ENCODE peak calls at places on chromosomes 12 and 14, in six cellular contexts. W is HCT116, G is GM12878, O is HepG2, F is H1, H is SK-N-SH. L is an unnamed sample. For H3K4me1, the result is how much of the 10 kb centered on the place peaks cover.

GRCh38 chr12:34097213-34097612 is 74.9 kb downstream of the ALG10 start:
- DNase-seq in H (no peak), G (no peak), F (no peak), W (no peak), O (no peak), L (no peak)

GRCh38 chr12:92030618-92031017 is 115.0 kb downstream of the BTG1 start:
- DNase-seq in G (peak), W (no peak), O (no peak), H (no peak), F (no peak), L (no peak)

GRCh38 chr12:10968765-10969456 is 17.8 kb downstream of the TAS2R50 start:
- DNase-seq in F (no peak), W (no peak), H (no peak), O (no peak), G (no peak), L (no peak)

GRCh38 chr14:94761348-94761998 is 8.4 kb downstream of the GSC start:
- DNase-seq in H (no peak), O (no peak), W (no peak), F (no peak), G (no peak), L (no peak)

GRCh38 chr12:57430117-57430930 is 519 bp downstream of the R3HDM2 start:
- DNase-seq in F (no peak), O (no peak), W (no peak), H (no peak), G (no peak), L (no peak)

GRCh38 chr14:49860988-49861387 is 8.4 kb upstream of the NEMF start:
- DNase-seq in W (no peak), G (no peak), O (no peak), F (no peak), H (no peak), L (no peak)

GRCh38 chr12:107600596-107601144 is 84.9 kb upstream of the PWP1 start:
- DNase-seq in W (no peak), F (no peak), G (no peak), O (no peak), H (no peak), L (no peak)

GRCh38 chr12:109053382-109054123 is 1.2 kb downstream of the USP30 start:
- DNase-seq in F (no peak), H (no peak), G (peak), W (no peak), O (peak), L (no peak)

GRCh38 chr14:54148251-54148650 is 191.6 kb upstream of the BMP4 start:
- DNase-seq in H (no peak), F (no peak), G (no peak), W (no peak), O (no peak), L (no peak)

GRCh38 chr12:46904406-46905240 is 78.8 kb upstream of the SLC38A4 start:
- DNase-seq in O (no peak), F (no peak), H (no peak), G (no peak), W (no peak), L (no peak)

GRCh38 chr14:104865631-104866441 is 768 bp downstream of the CEP170B start:
- DNase-seq in F (no peak), O (no peak), G (no peak), W (peak), H (peak), L (no peak)

GRCh38 chr14:96581902-96582640 is 79.9 kb downstream of the PAPOLA start:
- DNase-seq in F (no peak), H (peak), G (no peak), W (no peak), O (no peak), L (no peak)

GRCh38 chr14:98956181-98956580 is 315.8 kb downstream of the BCL11B start:
- DNase-seq in H (no peak), W (no peak), F (no peak), G (no peak), O (no peak), L (no peak)

GRCh38 chr12:132391326-132392041 is 62.1 kb upstream of the GALNT9 start:
- DNase-seq in W (no peak), F (no peak), G (no peak), H (no peak), O (no peak), L (no peak)

GRCh38 chr12:29731556-29731955 is 52.2 kb downstream of the TMTC1 start:
- DNase-seq in W (no peak), O (no peak), H (no peak), G (no peak), F (no peak), L (no peak)

GRCh38 chr12:126770188-126770587 is 1496.8 kb upstream of the TMEM132C start:
- DNase-seq in G (no peak), H (no peak), W (no peak), F (no peak), O (no peak), L (no peak)

GRCh38 chr12:68440068-68440581 is 108.0 kb upstream of the MDM1 start:
- DNase-seq in G (no peak), F (no peak), O (no peak), H (no peak), W (no peak), L (no peak)

GRCh38 chr12:95277139-95277538 is 59.5 kb downstream of the VEZT start:
- DNase-seq in G (no peak), O (no peak), F (no peak), W (no peak), H (no peak), L (no peak)

GRCh38 chr12:80264386-80264785 is 165.0 kb downstream of the OTOGL start:
- DNase-seq in W (no peak), O (no peak), H (no peak), G (no peak), F (no peak), L (no peak)

GRCh38 chr14:35535794-35536112 is 1.8 kb downstream of the INSM2 start:
- DNase-seq in W (no peak), G (no peak), F (no peak), H (no peak), O (no peak), L (no peak)

GRCh38 chr14:102761206-102761605 is 16.0 kb upstream of the TRAF3 start:
- DNase-seq in H (no peak), G (no peak), W (no peak), O (no peak), F (no peak), L (no peak)

GRCh38 chr12:50620975-50621360 is 116.2 kb downstream of the DIP2B start:
- DNase-seq in O (no peak), F (no peak), W (no peak), G (no peak), H (no peak), L (no peak)

GRCh38 chr14:67553547-67553946 is 20.5 kb downstream of the PLEKHH1 start:
- DNase-seq in H (no peak), W (no peak), F (no peak), G (no peak), O (no peak), L (no peak)

GRCh38 chr14:91322623-91323022 is 78.1 kb upstream of the GPR68 start:
- DNase-seq in O (no peak), F (no peak), W (no peak), G (no peak), H (no peak), L (no peak)
- H3K4me1 ChIP-seq in O (under half), F (under half), W (under half), G (under half), H (under half), L (under half)

GRCh38 chr14:75459791-75460190 is 32.0 kb downstream of the JDP2 start:
- DNase-seq in O (no peak), H (no peak), F (no peak), W (no peak), G (no peak), L (no peak)
- H3K9ac ChIP-seq in O (no peak), H (no peak), F (no peak), W (no peak), G (no peak), L (no peak)

GRCh38 chr14:100640481-100641273 is 53.5 kb upstream of the BEGAIN start:
- DNase-seq in F (no peak), O (no peak), G (peak), W (no peak), H (no peak), L (no peak)
- TF ChIP-seq YY1 in F (no peak), O (no peak), G (no peak), W (no peak), H (no peak), L (no peak)

DNA sequence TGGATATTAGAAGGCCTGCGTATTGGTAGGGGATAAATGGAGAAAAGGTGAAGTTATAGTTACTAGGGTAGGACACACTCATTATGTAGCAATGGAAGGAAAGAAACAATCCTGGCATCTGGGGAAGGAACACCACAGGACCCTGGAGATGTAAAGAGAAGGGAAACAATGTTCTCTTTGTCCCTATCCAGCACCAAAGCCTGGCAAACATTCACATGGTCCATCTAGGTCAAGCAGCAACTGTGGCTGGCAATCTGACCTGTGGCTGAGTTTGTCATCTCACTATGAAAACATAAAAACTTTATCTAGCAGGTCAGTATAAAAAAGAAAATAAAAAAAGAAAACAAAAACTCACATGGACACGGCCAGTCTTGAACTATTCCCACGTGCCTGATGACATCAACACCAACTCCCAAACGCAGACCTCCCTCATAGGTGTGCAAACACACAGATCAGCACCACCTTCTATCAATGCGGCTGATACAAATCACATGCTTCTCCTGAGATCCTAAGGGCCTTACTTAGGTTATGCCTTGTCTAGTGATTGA is 2.6 kb downstream of the POMT2 start:
- DNase-seq in F (no peak), W (no peak), H (no peak), G (no peak), O (peak), L (no peak)
- H3K4me1 ChIP-seq in F (under half), W (under half), H (under half), G (under half), O (half or more), L (under half)

DNA sequence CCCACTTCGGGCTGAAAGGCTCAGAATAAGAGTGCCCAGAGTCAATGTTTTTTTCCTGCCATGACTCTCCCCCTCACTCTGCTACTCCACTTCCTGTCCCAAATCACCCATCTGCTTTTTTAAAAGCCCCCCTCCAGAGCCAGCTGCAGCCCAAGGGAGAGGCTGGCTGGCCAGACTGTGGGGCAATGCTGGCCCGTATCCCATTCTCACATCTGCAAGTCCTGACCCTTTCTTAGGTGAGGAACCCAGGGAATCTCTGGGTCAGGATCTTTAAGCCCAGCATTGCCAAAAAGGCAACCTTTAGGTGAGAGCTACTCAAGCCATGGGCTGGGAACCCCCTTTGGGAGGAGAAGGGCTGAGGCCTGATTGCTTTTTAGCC is 1.7 kb upstream of the ITGA5 start:
- DNase-seq in W (no peak), H (no peak), F (no peak), G (no peak), O (no peak), L (no peak)
- H3K9ac ChIP-seq in W (no peak), H (no peak), F (no peak), G (no peak), O (no peak), L (no peak)

DNA sequence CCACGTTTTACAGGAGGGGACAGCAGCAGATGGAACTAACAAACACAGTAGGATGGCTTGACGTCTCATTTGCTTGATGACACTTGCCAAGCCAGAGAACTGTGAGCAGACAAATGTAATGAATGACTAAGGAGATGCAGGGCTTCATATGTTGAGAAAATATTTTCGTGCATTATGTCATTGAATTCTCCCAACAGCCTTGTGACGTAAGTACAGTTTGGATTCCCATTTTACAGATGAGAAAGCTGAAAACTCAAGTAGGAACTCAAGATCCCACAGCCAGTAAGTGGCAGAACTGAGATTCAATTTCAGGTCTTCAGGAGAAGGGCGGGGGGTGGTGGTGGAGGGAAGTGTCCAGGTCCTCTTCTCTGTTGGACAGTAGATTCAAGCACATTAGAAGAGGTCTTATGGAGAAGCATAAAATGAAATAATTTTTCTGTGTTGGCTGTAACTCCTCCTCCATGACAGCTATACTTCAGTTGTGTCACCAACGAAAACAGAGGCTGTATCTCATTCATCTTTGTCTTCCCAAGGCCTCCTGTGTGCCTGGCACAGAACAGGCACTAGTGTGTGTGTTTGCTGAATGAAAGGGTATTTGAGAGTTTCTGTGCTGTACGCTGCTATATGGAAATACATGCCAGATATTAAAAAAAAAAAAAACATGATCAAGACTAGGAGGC is 2.2 kb downstream of the VASH1 start:
- DNase-seq in O (no peak), G (no peak), W (no peak), F (no peak), H (no peak), L (no peak)
- TF ChIP-seq YY1 in O (no peak), G (no peak), W (no peak), F (no peak), H (no peak), L (no peak)

DNA sequence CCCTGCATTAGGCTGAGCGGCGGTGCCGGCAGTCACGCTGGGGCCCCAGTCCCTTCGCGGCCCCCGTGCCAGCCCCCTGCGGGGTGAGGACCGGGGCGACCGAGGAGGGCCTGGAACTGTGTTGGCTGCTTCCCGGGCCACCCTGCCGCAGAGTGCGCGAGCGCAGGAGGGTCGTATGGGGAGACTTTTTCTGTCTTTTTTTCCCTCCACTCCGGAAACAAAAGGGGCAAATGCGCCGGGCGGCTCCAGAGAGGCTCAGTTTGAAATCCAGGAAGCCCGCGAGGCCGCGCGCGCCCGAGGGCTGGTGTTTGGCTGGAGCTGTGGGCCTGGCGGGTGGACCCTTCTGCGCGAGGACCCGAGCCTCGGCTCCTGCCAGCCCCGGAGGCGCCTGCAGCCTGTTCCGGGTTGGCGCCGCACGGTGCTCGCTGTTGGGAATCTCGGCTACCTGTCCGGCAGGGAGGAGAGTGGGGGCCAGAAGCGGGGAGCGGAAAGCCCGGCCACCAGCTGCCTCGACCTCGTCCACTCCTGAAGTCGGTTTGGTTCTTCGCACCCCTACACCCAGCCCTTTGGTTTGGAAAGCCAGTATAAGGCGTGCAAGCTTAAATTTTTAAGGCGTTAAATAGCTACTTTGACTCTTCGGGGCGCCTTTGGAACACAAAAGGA is 650 bp downstream of the PLEKHG3 start:
- DNase-seq in W (no peak), F (no peak), O (no peak), H (peak), G (no peak), L (no peak)
- H3K4me1 ChIP-seq in W (half or more), F (under half), O (half or more), H (under half), G (under half), L (under half)